ENCODE peak calls at places on chromosome 4, in seven cellular contexts. J, I, R, D, T, C and O are unnamed samples.

GRCh38 chr4:66160606-66161005 is 490.3 kb upstream of the EPHA5 start:
- DNase-seq in J (no peak), I (peak), R (no peak), D (no peak), T (no peak), C (no peak), O (no peak)

GRCh38 chr4:139806929-139807328 is 141.3 kb downstream of the MGST2 start:
- DNase-seq in J (no peak), I (no peak), R (no peak), D (no peak), T (no peak), C (no peak), O (no peak)

GRCh38 chr4:124480061-124480460 is 232.5 kb downstream of the ANKRD50 start:
- DNase-seq in J (no peak), I (no peak), R (no peak), D (no peak), T (no peak), C (no peak), O (no peak)

GRCh38 chr4:118772149-118773081 is 63.5 kb downstream of the SEC24D start:
- DNase-seq in J (peak), I (no peak), R (no peak), D (no peak), T (peak), C (no peak), O (peak)

GRCh38 chr4:188841523-188841922 is 702.3 kb downstream of the TRIML1 start:
- DNase-seq in J (no peak), I (no peak), R (no peak), D (no peak), T (no peak), C (no peak), O (no peak)

GRCh38 chr4:69742596-69742995 is 17.8 kb downstream of the SULT1B1 start:
- DNase-seq in J (no peak), I (no peak), R (no peak), D (no peak), T (no peak), C (no peak), O (no peak)

GRCh38 chr4:150080335-150080734 is 2.1 kb downstream of the DCLK2 start:
- DNase-seq in J (no peak), I (no peak), R (no peak), D (no peak), T (no peak), C (no peak), O (no peak)

GRCh38 chr4:128606173-128606572 is 203.3 kb upstream of the JADE1 start:
- DNase-seq in J (no peak), I (no peak), R (no peak), D (no peak), T (peak), C (peak), O (no peak)

GRCh38 chr4:149910604-149911367 is 95.1 kb upstream of the IQCM start:
- DNase-seq in J (no peak), I (no peak), R (no peak), D (no peak), T (no peak), C (no peak), O (no peak)

GRCh38 chr4:79248610-79249009 is 77.3 kb downstream of the NAA11 start:
- DNase-seq in J (no peak), I (no peak), R (no peak), D (no peak), T (no peak), C (no peak), O (no peak)

GRCh38 chr4:75511841-75512240 is 2.4 kb downstream of the RCHY1 start:
- DNase-seq in J (no peak), I (no peak), R (no peak), D (no peak), T (no peak), C (no peak), O (no peak)

GRCh38 chr4:173139561-173139960 is 29.1 kb upstream of the GALNT7 start:
- DNase-seq in J (no peak), I (no peak), R (no peak), D (no peak), T (no peak), C (no peak), O (no peak)

GRCh38 chr4:10416441-10416840 is 40.8 kb downstream of the ZNF518B start:
- DNase-seq in J (no peak), I (no peak), R (no peak), D (peak), T (no peak), C (no peak), O (no peak)

GRCh38 chr4:54687887-54688841 is 30.4 kb downstream of the KIT start:
- DNase-seq in J (peak), I (no peak), R (no peak), D (no peak), T (no peak), C (no peak), O (no peak)

GRCh38 chr4:60565558-60565957 is 634.6 kb upstream of the ADGRL3 start:
- DNase-seq in J (no peak), I (no peak), R (no peak), D (no peak), T (no peak), C (no peak), O (no peak)

GRCh38 chr4:6324999-6325790 is 55.5 kb downstream of the WFS1 start:
- DNase-seq in J (no peak), I (no peak), R (no peak), D (peak), T (peak), C (peak), O (no peak)

GRCh38 chr4:17063870-17064269 is 165.4 kb upstream of the LDB2 start:
- DNase-seq in J (no peak), I (peak), R (no peak), D (no peak), T (no peak), C (no peak), O (no peak)

GRCh38 chr4:1192493-1193205 is 20.3 kb upstream of the SPON2 start:
- DNase-seq in J (no peak), I (no peak), R (no peak), D (no peak), T (no peak), C (no peak), O (no peak)

GRCh38 chr4:140790765-140791164 is 34.6 kb upstream of the TBC1D9 start:
- DNase-seq in J (no peak), I (no peak), R (no peak), D (no peak), T (peak), C (no peak), O (no peak)

GRCh38 chr4:30770049-30770549 is 49.9 kb downstream of the PCDH7 start:
- DNase-seq in J (no peak), I (no peak), R (no peak), D (no peak), T (peak), C (no peak), O (peak)

GRCh38 chr4:176150283-176150682 is 45.1 kb downstream of the SPATA4 start:
- DNase-seq in J (peak), I (no peak), R (no peak), D (no peak), T (peak), C (peak), O (peak)

GRCh38 chr4:173169428-173170209 is 1.0 kb downstream of the GALNT7 start:
- DNase-seq in J (no peak), I (no peak), R (peak), D (peak), T (peak), C (peak), O (no peak)

GRCh38 chr4:68271851-68272756 is 26.6 kb upstream of the TMPRSS11B start:
- DNase-seq in J (peak), I (no peak), R (no peak), D (no peak), T (peak), C (peak), O (peak)

GRCh38 chr4:181745933-181746627 is 497.1 kb upstream of the TENM3 start:
- DNase-seq in J (no peak), I (no peak), R (no peak), D (no peak), T (no peak), C (no peak), O (no peak)

GRCh38 chr4:24686866-24687672 is 102.7 kb upstream of the DHX15 start:
- DNase-seq in J (peak), I (no peak), R (no peak), D (peak), T (peak), C (no peak), O (no peak)

GRCh38 chr4:94525993-94526740 is 74.4 kb downstream of the PDLIM5 start:
- DNase-seq in J (no peak), I (no peak), R (no peak), D (no peak), T (no peak), C (no peak), O (no peak)

GRCh38 chr4:79334783-79335182 is 8.9 kb upstream of the NAA11 start:
- DNase-seq in J (peak), I (no peak), R (no peak), D (no peak), T (no peak), C (no peak), O (peak)

GRCh38 chr4:185634066-185634652 is 98.9 kb upstream of the PDLIM3 start:
- DNase-seq in J (no peak), I (no peak), R (no peak), D (no peak), T (no peak), C (no peak), O (no peak)

GRCh38 chr4:163544407-163545038 is 50.0 kb downstream of the TMA16 start:
- DNase-seq in J (peak), I (peak), R (no peak), D (peak), T (peak), C (peak), O (no peak)

GRCh38 chr4:41257257-41257900 is 651 bp downstream of the UCHL1 start:
- DNase-seq in J (peak), I (peak), R (no peak), D (peak), T (peak), C (peak), O (peak)

GRCh38 chr4:152640058-152640921 is 39.5 kb downstream of the TMEM154 start:
- DNase-seq in J (peak), I (no peak), R (no peak), D (no peak), T (peak), C (peak), O (peak)

GRCh38 chr4:2243682-2244380 is 1.9 kb upstream of the HAUS3 start:
- DNase-seq in J (no peak), I (no peak), R (no peak), D (no peak), T (no peak), C (peak), O (no peak)